ENCODE peak calls at places on chromosome 4, in nine cellular contexts. Q is pulmonary artery endothelial cell; I is CD8-positive, alpha-beta T cell; C is stimulated activated CD4-positive, alpha-beta T cell treated with anti-CD3 and anti-CD28 coated beads, Interleukin-4, amount 100 ng/mL, for 1 hour; U is fibroblast of the aortic adventitia; H is fibroblast of the conjunctiva; T is WTC11; O is D341Med; D is left colon. Z is an unnamed sample.

GRCh38 chr4:646460-646859 is 21.1 kb downstream of the PDE6B start:
- DNase-seq in Q (no peak), I (peak), C (peak), U (no peak), H (no peak), T (no peak), O (no peak), D (no peak), Z (no peak)

GRCh38 chr4:182240161-182241130 is 2.8 kb upstream of the TENM3 start:
- DNase-seq in Q (no peak), I (no peak), C (no peak), U (peak), H (no peak), T (no peak), O (no peak), D (no peak), Z (peak)

GRCh38 chr4:648579-649292 is 23.4 kb downstream of the PDE6B start:
- DNase-seq in Q (no peak), I (no peak), C (no peak), U (no peak), H (no peak), T (no peak), O (no peak), D (no peak), Z (no peak)

GRCh38 chr4:134027931-134028330 is 173.7 kb downstream of the PABPC4L start:
- DNase-seq in Q (no peak), I (no peak), C (no peak), U (peak), H (peak), T (no peak), O (no peak), D (no peak), Z (peak)

GRCh38 chr4:7941111-7942018 is 1.7 kb upstream of the AFAP1 start:
- DNase-seq in Q (no peak), I (no peak), C (no peak), U (no peak), H (no peak), T (no peak), O (peak), D (no peak), Z (no peak)

GRCh38 chr4:127759893-127760292 is 22.2 kb upstream of the HSPA4L start:
- DNase-seq in Q (no peak), I (no peak), C (no peak), U (no peak), H (no peak), T (no peak), O (no peak), D (no peak), Z (peak)

GRCh38 chr4:2333356-2333841 is 71.5 kb upstream of the MXD4 start:
- DNase-seq in Q (no peak), I (no peak), C (no peak), U (no peak), H (no peak), T (no peak), O (peak), D (peak), Z (no peak)

GRCh38 chr4:112532267-112532666 is 16.3 kb upstream of the NEUROG2 start:
- DNase-seq in Q (no peak), I (no peak), C (no peak), U (no peak), H (no peak), T (no peak), O (no peak), D (no peak), Z (no peak)

GRCh38 chr4:136939781-136940180 is 592.5 kb downstream of the PCDH18 start:
- DNase-seq in Q (no peak), I (no peak), C (no peak), U (no peak), H (no peak), T (no peak), O (no peak), D (no peak), Z (peak)

GRCh38 chr4:167176723-167177367 is 57.4 kb downstream of the SPOCK3 start:
- DNase-seq in Q (no peak), I (no peak), C (no peak), U (no peak), H (no peak), T (no peak), O (no peak), D (no peak), Z (no peak)

GRCh38 chr4:88958080-88958479 is 98.9 kb downstream of the FAM13A start:
- DNase-seq in Q (no peak), I (no peak), C (no peak), U (no peak), H (no peak), T (no peak), O (no peak), D (no peak), Z (no peak)

GRCh38 chr4:7610841-7611240 is 176.1 kb upstream of the PSAPL1 start:
- DNase-seq in Q (no peak), I (no peak), C (no peak), U (no peak), H (no peak), T (no peak), O (no peak), D (no peak), Z (no peak)

GRCh38 chr4:74805601-74806000 is 11.3 kb upstream of the BTC start:
- DNase-seq in Q (no peak), I (no peak), C (no peak), U (peak), H (peak), T (no peak), O (no peak), D (no peak), Z (peak)

GRCh38 chr4:70183168-70183939 is 12.2 kb upstream of the ODAM start:
- DNase-seq in Q (peak), I (no peak), C (no peak), U (peak), H (peak), T (peak), O (peak), D (peak), Z (peak)